ENCODE peak calls at places on chromosome 7, in six cellular contexts. H is mammary epithelial cell, J is right lobe of liver, G is astrocyte of the spinal cord, I is Peyer's patch, Q is IMR-90. V is an unnamed sample.
A peak's percentile ranks its signal among the peaks of the same experiment; 100 is the strongest.

GRCh38 chr7:94648731-94649130 is 7.2 kb downstream of the SGCE start:
- DNase-seq in H (peak; percentile 11), J (no peak), G (no peak), I (no peak), Q (no peak), V (no peak)

GRCh38 chr7:30476401-30477145 is 2.0 kb downstream of the NOD1 start:
- DNase-seq in H (no peak), J (no peak), G (no peak), I (no peak), Q (no peak), V (no peak)

GRCh38 chr7:142628945-142629344 is 120.3 kb upstream of the PRSS1 start:
- DNase-seq in H (no peak), J (no peak), G (no peak), I (no peak), Q (no peak), V (no peak)

GRCh38 chr7:11786186-11786585 is 45.8 kb downstream of the THSD7A start:
- DNase-seq in H (peak; percentile 20), J (no peak), G (peak; percentile 93), I (no peak), Q (no peak), V (no peak)

GRCh38 chr7:95027181-95027872 is 119.9 kb downstream of the PPP1R9A start:
- DNase-seq in H (no peak), J (no peak), G (no peak), I (no peak), Q (no peak), V (no peak)

GRCh38 chr7:100472854-100473499 is 6.0 kb downstream of the TSC22D4 start:
- DNase-seq in H (peak; percentile 26), J (no peak), G (no peak), I (no peak), Q (peak; percentile 60), V (peak; percentile 79)

GRCh38 chr7:138460176-138460648 is at the start of gene TRIM24:
- DNase-seq in H (no peak), J (peak; percentile 99), G (no peak), I (peak; percentile 99), Q (peak; percentile 96), V (no peak)

GRCh38 chr7:47361746-47362215 is 220.1 kb downstream of the TNS3 start:
- DNase-seq in H (peak; percentile 96), J (peak; percentile 12), G (peak; percentile 89), I (no peak), Q (peak; percentile 88), V (peak; percentile 41)

GRCh38 chr7:64882341-64883112 is 20.5 kb upstream of the ZNF273 start:
- DNase-seq in H (no peak), J (peak; percentile 48), G (no peak), I (no peak), Q (no peak), V (peak; percentile 80)

GRCh38 chr7:10889266-10889898 is 84.3 kb upstream of the PHF14 start:
- DNase-seq in H (peak; percentile 24), J (no peak), G (peak; percentile 58), I (no peak), Q (peak; percentile 51), V (no peak)

GRCh38 chr7:13077466-13077865 is 390.0 kb downstream of the ARL4A start:
- DNase-seq in H (peak; percentile 13), J (no peak), G (peak; percentile 40), I (no peak), Q (peak; percentile 47), V (no peak)

GRCh38 chr7:55140221-55140980 is 121.6 kb downstream of the EGFR start:
- DNase-seq in H (peak; percentile 88), J (peak; percentile 86), G (peak; percentile 48), I (no peak), Q (peak; percentile 86), V (no peak)

GRCh38 chr7:155559519-155560108 is 13.3 kb upstream of the CNPY1 start:
- DNase-seq in H (no peak), J (no peak), G (no peak), I (no peak), Q (no peak), V (no peak)

GRCh38 chr7:141301544-141301943 is 227.7 kb downstream of the TMEM178B start:
- DNase-seq in H (no peak), J (no peak), G (no peak), I (no peak), Q (no peak), V (no peak)

GRCh38 chr7:144403649-144404061 is at the start of gene NOBOX:
- DNase-seq in H (no peak), J (no peak), G (no peak), I (no peak), Q (no peak), V (no peak)

GRCh38 chr7:82229164-82229563 is 214.4 kb downstream of the CACNA2D1 start:
- DNase-seq in H (no peak), J (no peak), G (no peak), I (no peak), Q (no peak), V (no peak)

GRCh38 chr7:92177362-92177761 is 1.6 kb downstream of the LRRD1 start:
- DNase-seq in H (peak; percentile 9), J (no peak), G (peak; percentile 55), I (no peak), Q (peak; percentile 70), V (no peak)

GRCh38 chr7:140005754-140006503 is 56.8 kb downstream of the PARP12 start:
- DNase-seq in H (no peak), J (peak; percentile 89), G (no peak), I (peak; percentile 66), Q (no peak), V (no peak)

GRCh38 chr7:101792051-101792651 is 25.3 kb upstream of the CUX1 start:
- DNase-seq in H (peak; percentile 93), J (no peak), G (no peak), I (no peak), Q (no peak), V (no peak)

GRCh38 chr7:64875258-64875657 is 27.8 kb upstream of the ZNF273 start:
- DNase-seq in H (no peak), J (no peak), G (no peak), I (no peak), Q (no peak), V (no peak)

GRCh38 chr7:79709574-79710409 is 256.3 kb upstream of the MAGI2 start:
- DNase-seq in H (peak; percentile 24), J (no peak), G (peak; percentile 40), I (no peak), Q (peak; percentile 56), V (no peak)

GRCh38 chr7:35365523-35365922 is 111.6 kb upstream of the TBX20 start:
- DNase-seq in H (no peak), J (no peak), G (no peak), I (no peak), Q (no peak), V (no peak)

GRCh38 chr7:106127984-106128780 is 16.1 kb upstream of the SYPL1 start:
- DNase-seq in H (no peak), J (no peak), G (no peak), I (no peak), Q (peak; percentile 43), V (no peak)

GRCh38 chr7:31517103-31517502 is 3.2 kb downstream of the ITPRID1 start:
- DNase-seq in H (no peak), J (no peak), G (no peak), I (no peak), Q (no peak), V (no peak)

GRCh38 chr7:140696024-140696678 is 357 bp upstream of the NDUFB2 start:
- DNase-seq in H (no peak), J (peak; percentile 97), G (peak; percentile 94), I (no peak), Q (peak; percentile 89), V (no peak)

GRCh38 chr7:91463330-91463729 is 199.1 kb downstream of the FZD1 start:
- DNase-seq in H (no peak), J (no peak), G (no peak), I (no peak), Q (no peak), V (no peak)

DNA sequence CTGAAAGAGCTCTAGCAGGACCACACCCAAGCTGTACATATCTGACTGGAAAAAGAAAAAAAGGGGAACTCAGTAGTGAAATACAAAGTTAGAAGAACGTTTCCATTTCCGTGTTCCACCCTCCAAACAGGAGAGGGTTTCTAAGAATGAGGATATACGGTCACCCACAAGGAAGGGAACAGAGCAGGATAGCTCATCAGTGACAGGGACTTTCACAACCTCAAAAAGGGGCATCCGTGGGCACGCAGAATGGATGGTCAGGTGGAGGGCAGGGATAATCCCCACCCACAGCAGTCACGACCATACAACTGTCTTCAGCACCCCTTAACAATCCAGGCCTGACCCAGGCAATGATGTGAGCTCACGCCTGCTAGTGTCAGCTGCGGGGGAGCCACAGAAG is 4.3 kb upstream of the ANKRD61 start:
- DNase-seq in H (no peak), J (peak; percentile 39), G (no peak), I (no peak), Q (no peak), V (no peak)
- H3K4me3 ChIP-seq in H (no peak overlapping the region), J (no peak overlapping the region), G (no peak overlapping the region), I (no peak overlapping the region), Q (no peak overlapping the region), V (peak overlapping the region; percentile 37)

GRCh38 chr7:157596471-157596870 is 259.7 kb downstream of the DNAJB6 start:
- DNase-seq in H (no peak), J (no peak), G (no peak), I (peak; percentile 12), Q (no peak), V (no peak)
- H3K4me3 ChIP-seq in H (no peak overlapping the region), J (no peak overlapping the region), G (no peak overlapping the region), I (no peak overlapping the region), Q (no peak overlapping the region), V (no peak overlapping the region)

GRCh38 chr7:116800594-116800993 is 61.8 kb upstream of the CAPZA2 start:
- DNase-seq in H (peak; percentile 23), J (no peak), G (no peak), I (no peak), Q (no peak), V (no peak)
- H3K4me3 ChIP-seq in H (no peak overlapping the region), J (no peak overlapping the region), G (no peak overlapping the region), I (no peak overlapping the region), Q (no peak overlapping the region), V (no peak overlapping the region)

GRCh38 chr7:19916011-19916410 is 142.6 kb upstream of the TMEM196 start:
- DNase-seq in H (peak; percentile 38), J (no peak), G (no peak), I (no peak), Q (no peak), V (no peak)
- H3K4me3 ChIP-seq in H (no peak overlapping the region), J (no peak overlapping the region), G (no peak overlapping the region), I (no peak overlapping the region), Q (no peak overlapping the region), V (no peak overlapping the region)

GRCh38 chr7:121334875-121335648 is 6.3 kb downstream of the WNT16 start:
- DNase-seq in H (no peak), J (no peak), G (no peak), I (no peak), Q (peak; percentile 50), V (no peak)
- H3K4me3 ChIP-seq in H (no peak overlapping the region), J (no peak overlapping the region), G (no peak overlapping the region), I (no peak overlapping the region), Q (no peak overlapping the region), V (no peak overlapping the region)

GRCh38 chr7:107998150-107998549 is 4.8 kb downstream of the LAMB1 start:
- DNase-seq in H (peak; percentile 43), J (no peak), G (no peak), I (no peak), Q (no peak), V (no peak)

GRCh38 chr7:107998660-107999480 is 4.1 kb downstream of the LAMB1 start:
- DNase-seq in H (peak; percentile 47), J (no peak), G (peak; percentile 40), I (no peak), Q (no peak), V (no peak)

GRCh38 chr7:108000875-108001758 is 1.8 kb downstream of the LAMB1 start:
- DNase-seq in H (peak; percentile 19), J (peak; percentile 50), G (peak; percentile 55), I (peak; percentile 76), Q (peak; percentile 30), V (no peak)

GRCh38 chr7:108001759-108002725 is 919 bp downstream of the LAMB1 start:
- DNase-seq in H (peak; percentile 29), J (no peak), G (peak; percentile 40), I (peak; percentile 57), Q (peak; percentile 41), V (no peak)

GRCh38 chr7:107999814-108000560 is 3.0 kb downstream of the LAMB1 start:
- DNase-seq in H (peak; percentile 42), J (no peak), G (peak; percentile 62), I (no peak), Q (peak; percentile 60), V (no peak)
- H3K4me3 ChIP-seq in H (no peak overlapping the region), J (no peak overlapping the region), G (peak overlapping the region; percentile 85), I (no peak overlapping the region), Q (no peak overlapping the region), V (peak overlapping the region; percentile 86)

V was measured in coronary artery.